ENCODE peak calls at places on chromosomes 6 and 20, in six cellular contexts. O, I, H, G, K and W are unnamed samples.

GRCh38 chr20:2693996-2694471 is 1.5 kb downstream of the EBF4 start:
- DNase-seq in G (no peak), H (no peak), O (no peak), I (no peak), K (no peak), W (no peak)

GRCh38 chr6:34275128-34275804 is 26.5 kb upstream of the SMIM29 start:
- DNase-seq in K (no peak), I (no peak), H (no peak), G (peak), O (no peak), W (no peak)

GRCh38 chr20:25283221-25283951 is 35.5 kb downstream of the PYGB start:
- DNase-seq in I (no peak), O (no peak), G (no peak), K (no peak), H (no peak), W (no peak)

GRCh38 chr20:10857362-10858070 is 183.7 kb upstream of the JAG1 start:
- DNase-seq in H (no peak), K (no peak), O (no peak), I (no peak), G (no peak), W (no peak)

GRCh38 chr6:84074988-84075781 is 41.6 kb downstream of the MRAP2 start:
- DNase-seq in G (no peak), H (no peak), O (no peak), K (no peak), I (no peak), W (peak)

GRCh38 chr6:108476381-108476780 is 84.3 kb upstream of the FOXO3 start:
- DNase-seq in K (no peak), G (peak), O (no peak), H (no peak), I (no peak), W (no peak)

GRCh38 chr6:88641178-88641903 is 322.1 kb downstream of the RNGTT start:
- DNase-seq in H (no peak), K (no peak), I (no peak), G (no peak), O (no peak), W (no peak)

GRCh38 chr6:116966675-116967576 is 89.9 kb downstream of the RFX6 start:
- DNase-seq in I (no peak), K (no peak), H (no peak), G (no peak), O (no peak), W (no peak)

GRCh38 chr6:51049983-51050877 is 231.6 kb downstream of the TFAP2B start:
- DNase-seq in G (no peak), I (no peak), O (no peak), K (no peak), H (no peak), W (no peak)

GRCh38 chr6:118122161-118122560 is 215.1 kb downstream of the SLC35F1 start:
- DNase-seq in O (no peak), G (no peak), I (no peak), H (no peak), K (no peak), W (no peak)

GRCh38 chr6:19465760-19466159 is 371.4 kb upstream of the ID4 start:
- DNase-seq in O (no peak), K (no peak), H (peak), I (no peak), G (peak), W (peak)

GRCh38 chr20:5674176-5674660 is 76.0 kb upstream of the SHLD1 start:
- DNase-seq in G (peak), I (no peak), K (no peak), O (peak), H (no peak), W (no peak)

GRCh38 chr6:100171533-100172321 is 177.7 kb upstream of the MCHR2 start:
- DNase-seq in I (no peak), O (no peak), H (no peak), G (no peak), K (no peak), W (no peak)

GRCh38 chr6:28814032-28814976 is 109.5 kb downstream of the TRIM27 start:
- DNase-seq in I (no peak), O (no peak), K (no peak), G (no peak), H (no peak), W (peak)

GRCh38 chr20:24994470-24995368 is 2.2 kb upstream of the APMAP start:
- DNase-seq in O (peak), G (peak), I (peak), K (peak), H (peak), W (peak)

GRCh38 chr20:24289737-24290481 is 179.5 kb upstream of the SYNDIG1 start:
- DNase-seq in O (peak), K (no peak), I (no peak), H (no peak), G (no peak), W (no peak)

GRCh38 chr20:46347831-46348230 is 39.5 kb upstream of the CDH22 start:
- DNase-seq in K (no peak), H (no peak), G (no peak), O (no peak), I (no peak), W (no peak)

GRCh38 chr6:139013185-139013800 is 15.3 kb upstream of the ABRACL start:
- DNase-seq in I (no peak), K (no peak), H (no peak), G (no peak), O (no peak), W (no peak)

GRCh38 chr6:69913361-69913760 is 47.0 kb downstream of the COL19A1 start:
- DNase-seq in H (no peak), I (no peak), G (no peak), K (no peak), O (no peak), W (no peak)

GRCh38 chr6:148867851-148868250 is 121.0 kb downstream of the UST start:
- DNase-seq in I (no peak), O (no peak), H (no peak), K (no peak), G (no peak), W (no peak)

GRCh38 chr6:27213544-27214125 is 33.9 kb upstream of the PRSS16 start:
- DNase-seq in H (no peak), O (peak), K (no peak), G (no peak), I (no peak), W (peak)

GRCh38 chr6:157825243-157825904 is 2.3 kb downstream of the SNX9 start:
- DNase-seq in O (no peak), I (no peak), G (no peak), H (no peak), K (no peak), W (no peak)

GRCh38 chr6:37041521-37041920 is 36.1 kb downstream of the FGD2 start:
- DNase-seq in H (no peak), K (no peak), G (no peak), I (no peak), O (no peak), W (no peak)

GRCh38 chr6:27251672-27252251 is 4.3 kb downstream of the PRSS16 start:
- DNase-seq in I (no peak), H (no peak), G (peak), O (peak), K (peak), W (peak)

GRCh38 chr6:101539510-101540245 is 146.2 kb downstream of the GRIK2 start:
- DNase-seq in K (no peak), I (no peak), H (no peak), G (no peak), O (no peak), W (no peak)

GRCh38 chr6:158849899-158850806 is 31.0 kb upstream of the EZR start:
- DNase-seq in O (peak), G (peak), I (no peak), H (peak), K (peak), W (peak)

GRCh38 chr6:15620616-15621015 is 42.2 kb downstream of the DTNBP1 start:
- DNase-seq in I (no peak), O (no peak), H (no peak), G (peak), K (no peak), W (peak)

GRCh38 chr6:91082311-91082803 is 495.5 kb upstream of the MAP3K7 start:
- DNase-seq in I (no peak), K (no peak), H (no peak), O (no peak), G (no peak), W (peak)